ENCODE peak calls at places on chromosomes 7 and 10, in four cellular contexts. P, H, D and M are unnamed samples.

GRCh38 chr10:31939797-31940708 is 11.4 kb upstream of the ARHGAP12 start:
- DNase-seq in P (no peak), H (no peak), D (no peak), M (no peak)

GRCh38 chr10:89001024-89001423 is 10.4 kb downstream of the FAS start:
- DNase-seq in P (no peak), H (no peak), D (no peak), M (no peak)

GRCh38 chr10:20622522-20623270 is 274.4 kb downstream of the NEBL start:
- DNase-seq in P (no peak), H (no peak), D (peak; percentile 1), M (no peak)

GRCh38 chr7:80150621-80151273 is 16.1 kb downstream of the GNAI1 start:
- DNase-seq in P (no peak), H (no peak), D (peak; percentile 54), M (no peak)

GRCh38 chr10:80186364-80187012 is 18.8 kb downstream of the ANXA11 start:
- DNase-seq in P (no peak), H (no peak), D (no peak), M (no peak)

GRCh38 chr7:2606539-2606936 is 25.2 kb upstream of the TTYH3 start:
- DNase-seq in P (no peak), H (no peak), D (no peak), M (no peak)

GRCh38 chr7:158165711-158166110 is 421.9 kb downstream of the PTPRN2 start:
- DNase-seq in P (no peak), H (no peak), D (no peak), M (no peak)

GRCh38 chr10:47028466-47028865 is 117.2 kb downstream of the PTPN20 start:
- DNase-seq in P (peak; percentile 5), H (no peak), D (no peak), M (no peak)

GRCh38 chr7:31664890-31665289 is 22.1 kb upstream of the PPP1R17 start:
- DNase-seq in P (no peak), H (no peak), D (no peak), M (no peak)

GRCh38 chr10:95391570-95392249 is 100.9 kb upstream of the PDLIM1 start:
- DNase-seq in P (no peak), H (no peak), D (peak; percentile 46), M (peak; percentile 41)

GRCh38 chr7:98387136-98387535 is 13.8 kb downstream of the BAIAP2L1 start:
- DNase-seq in P (no peak), H (no peak), D (no peak), M (no peak)

GRCh38 chr10:125926247-125926646 is 29.9 kb downstream of the FANK1 start:
- DNase-seq in P (no peak), H (no peak), D (no peak), M (no peak)

GRCh38 chr10:132313865-132314264 is 6.1 kb upstream of the STK32C start:
- DNase-seq in P (no peak), H (no peak), D (no peak), M (no peak)

GRCh38 chr7:77416621-77417371 is 647 bp upstream of the GSAP start:
- DNase-seq in P (no peak), H (no peak), D (no peak), M (no peak)

GRCh38 chr7:143965280-143965679 is 10.6 kb downstream of the OR2F1 start:
- DNase-seq in P (no peak), H (no peak), D (no peak), M (no peak)

GRCh38 chr7:23597908-23598224 is 684 bp downstream of the CCDC126 start:
- DNase-seq in P (no peak), H (no peak), D (no peak), M (no peak)

GRCh38 chr7:117274951-117275350 is 47.9 kb downstream of the WNT2 start:
- DNase-seq in P (no peak), H (no peak), D (peak; percentile 36), M (no peak)

GRCh38 chr7:44103941-44104879 is at the start of gene AEBP1:
- DNase-seq in P (no peak), H (no peak), D (no peak), M (no peak)

GRCh38 chr10:20535846-20536245 is 361.3 kb downstream of the NEBL start:
- DNase-seq in P (no peak), H (no peak), D (no peak), M (no peak)